ENCODE peak calls at places on chromosomes 1 and 21, in seven cellular contexts. One of them, this sample, is unnamed.
A peak's percentile ranks its signal among the peaks of the same experiment; 100 is the strongest.

GRCh38 chr1:65048325-65048724 is 82.0 kb upstream of the JAK1 start:
- DNase-seq in GM20000: no peak
- DNase-seq in T-cell: no peak
- DNase-seq in renal cortical epithelial cell: no peak
- DNase-seq in hepatocyte: no peak
- DNase-seq in hypothalamus: no peak
- DNase-seq in CD8-positive, alpha-beta memory T cell: no peak
- DNase-seq in this sample: no peak

GRCh38 chr1:237901284-237901870 is 10.7 kb upstream of the ZP4 start:
- DNase-seq in renal cortical epithelial cell: peak; percentile 39
- DNase-seq in hepatocyte: peak; percentile 46
- DNase-seq in GM20000: no peak
- DNase-seq in T-cell: no peak
- DNase-seq in CD8-positive, alpha-beta memory T cell: no peak
- DNase-seq in hypothalamus: no peak
- DNase-seq in this sample: no peak

GRCh38 chr21:19031956-19032355 is 628.4 kb upstream of the TMPRSS15 start:
- DNase-seq in hypothalamus: no peak
- DNase-seq in renal cortical epithelial cell: no peak
- DNase-seq in T-cell: no peak
- DNase-seq in hepatocyte: no peak
- DNase-seq in CD8-positive, alpha-beta memory T cell: no peak
- DNase-seq in GM20000: no peak
- DNase-seq in this sample: no peak

GRCh38 chr1:109239580-109240068 is 9.7 kb upstream of the CELSR2 start:
- DNase-seq in hypothalamus: no peak
- DNase-seq in GM20000: peak; percentile 48
- DNase-seq in CD8-positive, alpha-beta memory T cell: no peak
- DNase-seq in T-cell: no peak
- DNase-seq in renal cortical epithelial cell: peak; percentile 54
- DNase-seq in hepatocyte: peak; percentile 63
- DNase-seq in this sample: no peak

GRCh38 chr1:17596651-17597509 is 57.4 kb downstream of the ARHGEF10L start:
- DNase-seq in GM20000: no peak
- DNase-seq in hepatocyte: peak; percentile 74
- DNase-seq in renal cortical epithelial cell: no peak
- DNase-seq in CD8-positive, alpha-beta memory T cell: no peak
- DNase-seq in T-cell: no peak
- DNase-seq in hypothalamus: no peak
- DNase-seq in this sample: no peak

GRCh38 chr1:226809785-226810571 is 60.4 kb upstream of the PSEN2 start:
- DNase-seq in CD8-positive, alpha-beta memory T cell: no peak
- DNase-seq in hepatocyte: no peak
- DNase-seq in GM20000: no peak
- DNase-seq in hypothalamus: no peak
- DNase-seq in renal cortical epithelial cell: peak; percentile 85
- DNase-seq in T-cell: no peak
- DNase-seq in this sample: no peak

GRCh38 chr1:172909606-172910326 is 141.0 kb downstream of the TNFSF18 start:
- DNase-seq in CD8-positive, alpha-beta memory T cell: no peak
- DNase-seq in GM20000: no peak
- DNase-seq in hepatocyte: no peak
- DNase-seq in renal cortical epithelial cell: peak; percentile 96
- DNase-seq in T-cell: no peak
- DNase-seq in hypothalamus: no peak
- DNase-seq in this sample: no peak

GRCh38 chr1:2137257-2138121 is 57.1 kb downstream of the FAAP20 start:
- DNase-seq in T-cell: no peak
- DNase-seq in hepatocyte: peak; percentile 72
- DNase-seq in GM20000: no peak
- DNase-seq in renal cortical epithelial cell: no peak
- DNase-seq in CD8-positive, alpha-beta memory T cell: no peak
- DNase-seq in hypothalamus: no peak
- DNase-seq in this sample: no peak

GRCh38 chr1:163656367-163656766 is 334.6 kb downstream of the NUF2 start:
- DNase-seq in T-cell: no peak
- DNase-seq in renal cortical epithelial cell: no peak
- DNase-seq in CD8-positive, alpha-beta memory T cell: no peak
- DNase-seq in GM20000: no peak
- DNase-seq in hypothalamus: no peak
- DNase-seq in hepatocyte: no peak
- DNase-seq in this sample: no peak

GRCh38 chr1:234433563-234434285 is 45.3 kb downstream of the TARBP1 start:
- DNase-seq in GM20000: peak; percentile 43
- DNase-seq in renal cortical epithelial cell: peak; percentile 97
- DNase-seq in hepatocyte: no peak
- DNase-seq in CD8-positive, alpha-beta memory T cell: no peak
- DNase-seq in T-cell: no peak
- DNase-seq in hypothalamus: no peak
- DNase-seq in this sample: no peak

GRCh38 chr1:36176151-36176949 is 20.4 kb downstream of the MAP7D1 start:
- DNase-seq in hepatocyte: no peak
- DNase-seq in CD8-positive, alpha-beta memory T cell: no peak
- DNase-seq in GM20000: no peak
- DNase-seq in renal cortical epithelial cell: no peak
- DNase-seq in hypothalamus: no peak
- DNase-seq in T-cell: no peak
- DNase-seq in this sample: no peak

GRCh38 chr21:44890338-44890931 is 16.9 kb upstream of the PTTG1IP start:
- DNase-seq in hypothalamus: no peak
- DNase-seq in renal cortical epithelial cell: no peak
- DNase-seq in T-cell: no peak
- DNase-seq in hepatocyte: no peak
- DNase-seq in GM20000: no peak
- DNase-seq in CD8-positive, alpha-beta memory T cell: no peak
- DNase-seq in this sample: no peak